ENCODE peak calls at places on chromosomes 12 and 14, in four cellular contexts. One of them, this sample, is unnamed.

GRCh38 chr14:68950111-68950510 is 29.0 kb downstream of the ACTN1 start:
- DNase-seq in astrocyte of the spinal cord: no peak
- DNase-seq in CD4-positive, CD25-positive, alpha-beta regulatory T cell: no peak
- DNase-seq in spleen: no peak
- DNase-seq in this sample: no peak

GRCh38 chr12:100141998-100142850 is 450 bp downstream of the BLTP3B start:
- DNase-seq in astrocyte of the spinal cord: no peak
- DNase-seq in CD4-positive, CD25-positive, alpha-beta regulatory T cell: peak
- DNase-seq in spleen: peak
- DNase-seq in this sample: no peak

GRCh38 chr12:53290661-53291060 is 4.7 kb upstream of the PFDN5 start:
- DNase-seq in astrocyte of the spinal cord: no peak
- DNase-seq in CD4-positive, CD25-positive, alpha-beta regulatory T cell: no peak
- DNase-seq in spleen: no peak
- DNase-seq in this sample: no peak

GRCh38 chr14:68637106-68638021 is 155.5 kb downstream of the ZFP36L1 start:
- DNase-seq in astrocyte of the spinal cord: peak
- DNase-seq in CD4-positive, CD25-positive, alpha-beta regulatory T cell: no peak
- DNase-seq in spleen: peak
- DNase-seq in this sample: no peak

GRCh38 chr12:40068416-40068815 is 37.5 kb downstream of the SLC2A13 start:
- DNase-seq in astrocyte of the spinal cord: no peak
- DNase-seq in CD4-positive, CD25-positive, alpha-beta regulatory T cell: no peak
- DNase-seq in spleen: no peak
- DNase-seq in this sample: no peak

GRCh38 chr14:73634333-73634833 is 10.4 kb upstream of the DNAL1 start:
- DNase-seq in astrocyte of the spinal cord: peak
- DNase-seq in CD4-positive, CD25-positive, alpha-beta regulatory T cell: no peak
- DNase-seq in spleen: no peak
- DNase-seq in this sample: no peak

GRCh38 chr14:64095620-64096019 is 198.6 kb downstream of the ESR2 start:
- DNase-seq in astrocyte of the spinal cord: peak
- DNase-seq in CD4-positive, CD25-positive, alpha-beta regulatory T cell: no peak
- DNase-seq in spleen: no peak
- DNase-seq in this sample: no peak

GRCh38 chr12:110262442-110263388 is 18.3 kb upstream of the ATP2A2 start:
- DNase-seq in astrocyte of the spinal cord: no peak
- DNase-seq in CD4-positive, CD25-positive, alpha-beta regulatory T cell: no peak
- DNase-seq in spleen: no peak
- DNase-seq in this sample: no peak

GRCh38 chr14:30287579-30288445 is 271.1 kb upstream of the G2E3 start:
- DNase-seq in astrocyte of the spinal cord: no peak
- DNase-seq in CD4-positive, CD25-positive, alpha-beta regulatory T cell: no peak
- DNase-seq in spleen: no peak
- DNase-seq in this sample: no peak

GRCh38 chr12:121611306-121611705 is 15.0 kb upstream of the ORAI1 start:
- DNase-seq in astrocyte of the spinal cord: no peak
- DNase-seq in CD4-positive, CD25-positive, alpha-beta regulatory T cell: no peak
- DNase-seq in spleen: no peak
- DNase-seq in this sample: no peak

GRCh38 chr14:64174922-64175782 is 119.0 kb downstream of the ESR2 start:
- DNase-seq in astrocyte of the spinal cord: no peak
- DNase-seq in CD4-positive, CD25-positive, alpha-beta regulatory T cell: no peak
- DNase-seq in spleen: no peak
- DNase-seq in this sample: no peak

GRCh38 chr12:2651061-2651965 is 143.5 kb upstream of the FKBP4 start:
- DNase-seq in astrocyte of the spinal cord: no peak
- DNase-seq in CD4-positive, CD25-positive, alpha-beta regulatory T cell: no peak
- DNase-seq in spleen: peak
- DNase-seq in this sample: no peak

GRCh38 chr14:96383445-96383844 is 8.5 kb upstream of the AK7 start:
- DNase-seq in astrocyte of the spinal cord: no peak
- DNase-seq in CD4-positive, CD25-positive, alpha-beta regulatory T cell: no peak
- DNase-seq in spleen: no peak
- DNase-seq in this sample: no peak

GRCh38 chr12:109719123-109720022 is 5.7 kb downstream of the FAM222A start:
- DNase-seq in astrocyte of the spinal cord: no peak
- DNase-seq in CD4-positive, CD25-positive, alpha-beta regulatory T cell: no peak
- DNase-seq in spleen: no peak
- DNase-seq in this sample: no peak

GRCh38 chr12:89801284-89801683 is 92.6 kb upstream of the ATP2B1 start:
- DNase-seq in astrocyte of the spinal cord: no peak
- DNase-seq in CD4-positive, CD25-positive, alpha-beta regulatory T cell: no peak
- DNase-seq in spleen: no peak
- DNase-seq in this sample: no peak

GRCh38 chr14:102930138-102930752 is 7.8 kb downstream of the AMN start:
- DNase-seq in astrocyte of the spinal cord: no peak
- DNase-seq in CD4-positive, CD25-positive, alpha-beta regulatory T cell: no peak
- DNase-seq in spleen: no peak
- DNase-seq in this sample: no peak

GRCh38 chr12:116697305-116698130 is 40.4 kb downstream of the SPRING1 start:
- DNase-seq in astrocyte of the spinal cord: no peak
- DNase-seq in CD4-positive, CD25-positive, alpha-beta regulatory T cell: no peak
- DNase-seq in spleen: no peak
- DNase-seq in this sample: no peak

GRCh38 chr12:103505371-103506236 is 9.8 kb upstream of the C12orf42 start:
- DNase-seq in astrocyte of the spinal cord: peak
- DNase-seq in CD4-positive, CD25-positive, alpha-beta regulatory T cell: no peak
- DNase-seq in spleen: no peak
- DNase-seq in this sample: no peak

GRCh38 chr14:34583525-34583924 is 44.0 kb upstream of the EAPP start:
- DNase-seq in astrocyte of the spinal cord: no peak
- DNase-seq in CD4-positive, CD25-positive, alpha-beta regulatory T cell: no peak
- DNase-seq in spleen: peak
- DNase-seq in this sample: no peak

GRCh38 chr14:72444701-72445100 is 449.2 kb downstream of the DPF3 start:
- DNase-seq in astrocyte of the spinal cord: no peak
- DNase-seq in CD4-positive, CD25-positive, alpha-beta regulatory T cell: no peak
- DNase-seq in spleen: no peak
- DNase-seq in this sample: no peak

GRCh38 chr12:132145334-132145733 is 1.1 kb downstream of the NOC4L start:
- DNase-seq in astrocyte of the spinal cord: no peak
- DNase-seq in CD4-positive, CD25-positive, alpha-beta regulatory T cell: no peak
- DNase-seq in spleen: peak
- DNase-seq in this sample: no peak

GRCh38 chr12:108701779-108702435 is 29.4 kb downstream of the CORO1C start:
- DNase-seq in astrocyte of the spinal cord: peak
- DNase-seq in CD4-positive, CD25-positive, alpha-beta regulatory T cell: no peak
- DNase-seq in spleen: no peak
- DNase-seq in this sample: no peak

GRCh38 chr12:96456265-96456974 is 33.0 kb upstream of the CFAP54 start:
- DNase-seq in astrocyte of the spinal cord: no peak
- DNase-seq in CD4-positive, CD25-positive, alpha-beta regulatory T cell: no peak
- DNase-seq in spleen: no peak
- DNase-seq in this sample: no peak

GRCh38 chr12:33438890-33439586 is 581 bp downstream of the SYT10 start:
- DNase-seq in astrocyte of the spinal cord: peak
- DNase-seq in CD4-positive, CD25-positive, alpha-beta regulatory T cell: no peak
- DNase-seq in spleen: peak
- DNase-seq in this sample: no peak

GRCh38 chr12:123232472-123232806 is 502 bp downstream of the MPHOSPH9 start:
- DNase-seq in astrocyte of the spinal cord: no peak
- DNase-seq in CD4-positive, CD25-positive, alpha-beta regulatory T cell: no peak
- DNase-seq in spleen: no peak
- DNase-seq in this sample: no peak

GRCh38 chr14:68082698-68083291 is 263.2 kb downstream of the RAD51B start:
- DNase-seq in astrocyte of the spinal cord: no peak
- DNase-seq in CD4-positive, CD25-positive, alpha-beta regulatory T cell: no peak
- DNase-seq in spleen: no peak
- DNase-seq in this sample: no peak

GRCh38 chr12:111298583-111299436 is 70.1 kb downstream of the PHETA1 start:
- DNase-seq in astrocyte of the spinal cord: peak
- DNase-seq in CD4-positive, CD25-positive, alpha-beta regulatory T cell: peak
- DNase-seq in spleen: peak
- DNase-seq in this sample: peak

GRCh38 chr12:106956048-106956935 is 585 bp downstream of the TMEM263 start:
- DNase-seq in astrocyte of the spinal cord: peak
- DNase-seq in CD4-positive, CD25-positive, alpha-beta regulatory T cell: peak
- DNase-seq in spleen: peak
- DNase-seq in this sample: peak

GRCh38 chr12:49733219-49734017 is 7.9 kb upstream of the TMBIM6 start:
- DNase-seq in astrocyte of the spinal cord: no peak
- DNase-seq in CD4-positive, CD25-positive, alpha-beta regulatory T cell: no peak
- DNase-seq in spleen: no peak
- DNase-seq in this sample: no peak

GRCh38 chr14:24329736-24330135 is 5.1 kb downstream of the ADCY4 start:
- DNase-seq in astrocyte of the spinal cord: no peak
- DNase-seq in CD4-positive, CD25-positive, alpha-beta regulatory T cell: no peak
- DNase-seq in spleen: peak
- DNase-seq in this sample: no peak

GRCh38 chr14:104793703-104793959 is 1.9 kb downstream of the AKT1 start:
- DNase-seq in astrocyte of the spinal cord: no peak
- DNase-seq in CD4-positive, CD25-positive, alpha-beta regulatory T cell: no peak
- DNase-seq in spleen: no peak
- DNase-seq in this sample: no peak
- H3K4me3 ChIP-seq in astrocyte of the spinal cord: peak
- H3K4me3 ChIP-seq in CD4-positive, CD25-positive, alpha-beta regulatory T cell: peak
- H3K4me3 ChIP-seq in spleen: peak
- H3K4me3 ChIP-seq in this sample: peak

DNA sequence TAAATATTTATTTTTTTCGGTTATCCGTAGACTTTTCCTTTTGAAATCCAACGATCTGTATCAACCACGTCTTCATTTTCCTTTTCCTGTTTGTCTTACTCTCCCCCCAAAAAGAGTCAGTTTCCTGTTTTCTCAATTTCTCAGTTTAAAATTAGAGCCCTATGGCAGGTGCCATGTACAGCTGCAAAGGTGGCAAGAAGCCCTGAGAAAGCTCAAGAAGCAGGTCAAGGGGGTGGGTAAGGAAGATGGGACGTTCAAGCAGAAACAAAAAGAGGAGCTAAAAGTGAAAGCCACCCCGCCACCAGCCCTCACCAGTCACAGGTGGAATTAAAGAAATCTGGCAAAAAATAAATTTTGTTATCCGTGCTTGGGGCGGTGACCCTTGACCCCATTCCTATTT is 26.7 kb downstream of the SLC35E3 start:
- DNase-seq in astrocyte of the spinal cord: no peak
- DNase-seq in CD4-positive, CD25-positive, alpha-beta regulatory T cell: no peak
- DNase-seq in spleen: no peak
- DNase-seq in this sample: no peak
- H3K4me3 ChIP-seq in astrocyte of the spinal cord: no peak
- H3K4me3 ChIP-seq in CD4-positive, CD25-positive, alpha-beta regulatory T cell: no peak
- H3K4me3 ChIP-seq in spleen: no peak
- H3K4me3 ChIP-seq in this sample: no peak

DNA sequence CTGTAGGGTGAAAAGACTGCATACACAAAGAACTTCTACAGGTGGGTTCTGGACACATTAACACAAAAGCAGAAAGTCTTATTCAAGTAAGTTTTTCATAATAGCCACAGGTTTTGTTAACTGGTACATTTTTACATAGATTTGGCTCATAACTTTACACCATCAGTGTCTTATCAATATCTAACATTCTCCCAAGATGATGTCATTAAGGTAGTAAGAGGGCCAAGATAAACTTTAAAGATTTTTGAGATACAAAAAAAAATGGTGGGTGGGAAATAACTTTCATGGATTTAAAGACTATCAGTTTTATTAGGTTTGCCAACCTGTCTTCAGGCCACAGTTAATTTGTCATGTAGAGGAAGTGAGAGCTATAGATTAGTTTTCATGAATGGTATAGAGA is 1.7 kb downstream of the SUPT16H start:
- DNase-seq in astrocyte of the spinal cord: no peak
- DNase-seq in CD4-positive, CD25-positive, alpha-beta regulatory T cell: no peak
- DNase-seq in spleen: no peak
- DNase-seq in this sample: no peak
- H3K4me3 ChIP-seq in astrocyte of the spinal cord: no peak
- H3K4me3 ChIP-seq in CD4-positive, CD25-positive, alpha-beta regulatory T cell: peak
- H3K4me3 ChIP-seq in spleen: no peak
- H3K4me3 ChIP-seq in this sample: no peak

DNA sequence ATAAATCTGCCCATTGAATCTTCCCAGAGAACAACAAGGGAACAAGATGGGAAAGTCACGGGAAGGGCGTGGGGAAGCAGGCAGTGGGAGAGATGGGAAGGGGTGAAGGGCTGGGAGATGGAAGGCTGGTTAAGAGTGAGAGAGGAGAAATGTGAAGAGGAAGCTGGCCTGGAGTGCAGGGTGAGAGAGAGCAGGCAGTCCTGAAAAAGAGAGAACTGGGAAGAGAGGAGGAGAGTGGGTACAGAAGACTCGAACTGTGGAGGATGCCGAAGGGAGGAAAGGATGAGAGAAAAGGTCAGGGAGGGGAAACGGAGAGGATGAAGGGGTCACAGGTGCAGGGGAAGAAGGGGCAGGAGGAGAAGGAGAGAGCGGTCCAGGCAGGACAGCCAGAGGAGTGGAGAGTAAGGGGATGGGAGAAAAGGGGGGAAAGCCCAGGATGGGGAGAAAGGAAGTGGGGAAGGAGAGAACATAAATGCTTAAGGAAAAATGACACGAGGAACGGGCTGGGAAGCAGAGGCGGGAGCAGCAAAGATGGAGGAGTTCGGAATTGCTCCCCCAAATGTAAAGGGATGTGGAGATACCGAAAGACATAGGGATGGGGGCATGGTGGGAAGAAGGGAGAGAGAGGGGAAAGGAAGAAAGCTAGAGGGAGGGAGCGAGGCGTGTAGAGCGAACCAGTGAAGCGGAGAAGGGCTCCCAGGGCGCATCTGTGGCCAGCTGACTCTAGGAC is 1.2 kb downstream of the PIANP start:
- DNase-seq in astrocyte of the spinal cord: no peak
- DNase-seq in CD4-positive, CD25-positive, alpha-beta regulatory T cell: no peak
- DNase-seq in spleen: no peak
- DNase-seq in this sample: no peak
- H3K4me3 ChIP-seq in astrocyte of the spinal cord: peak
- H3K4me3 ChIP-seq in CD4-positive, CD25-positive, alpha-beta regulatory T cell: no peak
- H3K4me3 ChIP-seq in spleen: peak
- H3K4me3 ChIP-seq in this sample: peak

DNA sequence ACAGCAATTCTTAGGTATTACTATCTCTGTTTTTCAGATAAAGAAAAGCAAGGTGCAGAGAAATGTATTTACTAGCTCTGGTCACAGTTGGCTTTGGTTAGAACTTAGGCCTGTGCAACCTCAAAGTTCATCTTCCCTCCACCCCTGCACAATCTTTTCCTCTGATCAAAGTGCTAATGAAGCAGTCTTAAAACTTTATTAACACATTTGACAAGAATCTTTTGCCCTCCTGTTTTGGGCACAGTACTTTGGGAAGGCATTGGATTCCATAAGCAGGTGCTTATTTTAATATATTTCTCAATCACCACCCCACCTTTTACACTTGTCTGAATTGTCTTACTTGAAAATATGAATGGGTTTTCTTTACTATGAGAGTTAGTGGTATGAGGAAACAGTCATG is 2.8 kb downstream of the IRAK4 start:
- DNase-seq in astrocyte of the spinal cord: no peak
- DNase-seq in CD4-positive, CD25-positive, alpha-beta regulatory T cell: no peak
- DNase-seq in spleen: no peak
- DNase-seq in this sample: no peak
- H3K4me3 ChIP-seq in astrocyte of the spinal cord: no peak
- H3K4me3 ChIP-seq in CD4-positive, CD25-positive, alpha-beta regulatory T cell: peak
- H3K4me3 ChIP-seq in spleen: no peak
- H3K4me3 ChIP-seq in this sample: no peak

This sample was measured in astrocyte of the cerebellum.